ENCODE peak calls at places on chromosomes 11 and 22, in ten cellular contexts. T, D, O, F, I, U, C, K, X and P are unnamed samples.

GRCh38 chr11:102343789-102344188 is 3.2 kb upstream of the BIRC2 start:
- DNase-seq in T (no peak), D (no peak), O (no peak), F (no peak), I (peak; percentile 56), U (no peak), C (no peak), K (no peak), X (no peak), P (no peak)

GRCh38 chr11:131136476-131136875 is 220.2 kb upstream of the SNX19 start:
- DNase-seq in T (no peak), D (peak; percentile 65), O (no peak), F (no peak), I (peak; percentile 1), U (no peak), C (no peak), K (no peak), X (no peak), P (no peak)

GRCh38 chr11:4636962-4637661 is at the start of gene OR51D1:
- DNase-seq in T (peak; percentile 74), D (peak; percentile 72), O (peak; percentile 89), F (peak; percentile 86), I (peak; percentile 77), U (peak; percentile 69), C (peak; percentile 81), K (peak; percentile 63), X (peak; percentile 65), P (no peak)

GRCh38 chr11:79087238-79087956 is 353.4 kb downstream of the TENM4 start:
- DNase-seq in T (no peak), D (peak; percentile 43), O (no peak), F (peak; percentile 71), I (peak; percentile 83), U (no peak), C (no peak), K (peak; percentile 81), X (peak; percentile 62), P (peak; percentile 34)

GRCh38 chr11:100573911-100574513 is 113.1 kb upstream of the ARHGAP42 start:
- DNase-seq in T (no peak), D (no peak), O (no peak), F (no peak), I (no peak), U (no peak), C (no peak), K (no peak), X (no peak), P (no peak)

GRCh38 chr22:47307326-47307725 is 544.9 kb downstream of the TBC1D22A start:
- DNase-seq in T (no peak), D (no peak), O (no peak), F (no peak), I (peak; percentile 37), U (no peak), C (peak; percentile 15), K (peak; percentile 24), X (no peak), P (no peak)

GRCh38 chr11:18721576-18722292 is 4.3 kb downstream of the IGSF22 start:
- DNase-seq in T (peak; percentile 55), D (peak; percentile 46), O (peak; percentile 84), F (peak; percentile 78), I (peak; percentile 54), U (peak; percentile 37), C (no peak), K (peak; percentile 31), X (peak; percentile 75), P (no peak)

GRCh38 chr11:66313321-66314185 is 3.3 kb downstream of the CD248 start:
- DNase-seq in T (peak; percentile 55), D (no peak), O (peak; percentile 82), F (peak; percentile 85), I (peak; percentile 32), U (no peak), C (peak; percentile 80), K (no peak), X (no peak), P (no peak)

GRCh38 chr11:123020968-123021367 is 39.3 kb upstream of the BSX start:
- DNase-seq in T (peak; percentile 55), D (peak; percentile 49), O (no peak), F (peak; percentile 73), I (peak; percentile 66), U (peak; percentile 49), C (no peak), K (peak; percentile 45), X (peak; percentile 77), P (no peak)

GRCh38 chr22:46220921-46221320 is 29.2 kb downstream of the CDPF1 start:
- DNase-seq in T (no peak), D (peak; percentile 1), O (no peak), F (no peak), I (peak; percentile 42), U (no peak), C (no peak), K (no peak), X (no peak), P (no peak)

GRCh38 chr11:117584056-117584830 is 212.8 kb downstream of the DSCAML1 start:
- DNase-seq in T (no peak), D (peak; percentile 4), O (no peak), F (no peak), I (peak; percentile 1), U (no peak), C (peak; percentile 65), K (peak; percentile 4), X (no peak), P (no peak)

GRCh38 chr11:66933508-66933907 is 24.7 kb downstream of the PC start:
- DNase-seq in T (no peak), D (no peak), O (no peak), F (no peak), I (peak; percentile 20), U (no peak), C (no peak), K (no peak), X (no peak), P (no peak)

GRCh38 chr22:19964701-19965386 is 23.2 kb upstream of the TXNRD2 start:
- DNase-seq in T (no peak), D (no peak), O (no peak), F (no peak), I (no peak), U (no peak), C (no peak), K (no peak), X (no peak), P (no peak)

GRCh38 chr22:19066531-19067271 is 55.5 kb downstream of the DGCR2 start:
- DNase-seq in T (peak; percentile 23), D (peak; percentile 13), O (peak; percentile 44), F (no peak), I (peak; percentile 66), U (no peak), C (peak; percentile 66), K (peak; percentile 64), X (no peak), P (peak; percentile 14)

GRCh38 chr11:46296520-46297448 is 19.3 kb downstream of the CREB3L1 start:
- DNase-seq in T (no peak), D (peak; percentile 98), O (no peak), F (peak; percentile 92), I (peak; percentile 97), U (no peak), C (no peak), K (peak; percentile 96), X (no peak), P (no peak)

GRCh38 chr11:110710520-110711381 is 1.5 kb downstream of the ARHGAP20 start:
- DNase-seq in T (peak; percentile 59), D (no peak), O (peak; percentile 75), F (peak; percentile 58), I (peak; percentile 31), U (peak; percentile 52), C (peak; percentile 80), K (peak; percentile 26), X (no peak), P (no peak)
- H3K4me3 ChIP-seq in T (peak overlapping the region; percentile 73), D (peak overlapping the region; percentile 61), O (peak overlapping the region; percentile 59), F (peak overlapping the region; percentile 65), I (peak overlapping the region; percentile 65), U (peak overlapping the region; percentile 74), C (peak overlapping the region; percentile 78), K (peak overlapping the region; percentile 62), X (peak overlapping the region; percentile 41), P (peak overlapping the region; percentile 72)

GRCh38 chr11:73757598-73757997 is 3.3 kb downstream of the RAB6A start:
- DNase-seq in T (no peak), D (no peak), O (no peak), F (no peak), I (peak; percentile 17), U (no peak), C (no peak), K (no peak), X (no peak), P (no peak)
- TF ChIP-seq CTCF in T (no peak), D (no peak), O (no peak), F (no peak), I (no peak), U (no peak), C (no peak), K (no peak), X (no peak), P (no peak)

GRCh38 chr11:119316017-119316728 is 757 bp downstream of the MCAM start:
- DNase-seq in T (no peak), D (no peak), O (no peak), F (peak; percentile 34), I (no peak), U (no peak), C (peak; percentile 79), K (peak; percentile 31), X (no peak), P (no peak)
- H3K4me3 ChIP-seq in T (peak overlapping the region; percentile 51), D (peak overlapping the region; percentile 62), O (peak overlapping the region; percentile 31), F (peak overlapping the region; percentile 74), I (peak overlapping the region; percentile 60), U (peak overlapping the region; percentile 56), C (peak overlapping the region; percentile 53), K (peak overlapping the region; percentile 55), X (peak overlapping the region; percentile 47), P (peak overlapping the region; percentile 48)

GRCh38 chr11:125932301-125932700 is 13.5 kb upstream of the VSIG10L2 start:
- DNase-seq in T (no peak), D (no peak), O (no peak), F (no peak), I (no peak), U (no peak), C (no peak), K (no peak), X (no peak), P (no peak)

GRCh38 chr11:125931116-125931515 is 14.7 kb upstream of the VSIG10L2 start:
- DNase-seq in T (no peak), D (no peak), O (no peak), F (no peak), I (no peak), U (no peak), C (no peak), K (no peak), X (no peak), P (no peak)

GRCh38 chr11:125930076-125930450 is 15.8 kb upstream of the VSIG10L2 start:
- DNase-seq in T (no peak), D (no peak), O (no peak), F (no peak), I (no peak), U (no peak), C (no peak), K (no peak), X (no peak), P (no peak)

GRCh38 chr11:125933030-125933813 is 12.6 kb upstream of the VSIG10L2 start:
- DNase-seq in T (no peak), D (no peak), O (no peak), F (no peak), I (no peak), U (no peak), C (no peak), K (no peak), X (no peak), P (no peak)

DNA sequence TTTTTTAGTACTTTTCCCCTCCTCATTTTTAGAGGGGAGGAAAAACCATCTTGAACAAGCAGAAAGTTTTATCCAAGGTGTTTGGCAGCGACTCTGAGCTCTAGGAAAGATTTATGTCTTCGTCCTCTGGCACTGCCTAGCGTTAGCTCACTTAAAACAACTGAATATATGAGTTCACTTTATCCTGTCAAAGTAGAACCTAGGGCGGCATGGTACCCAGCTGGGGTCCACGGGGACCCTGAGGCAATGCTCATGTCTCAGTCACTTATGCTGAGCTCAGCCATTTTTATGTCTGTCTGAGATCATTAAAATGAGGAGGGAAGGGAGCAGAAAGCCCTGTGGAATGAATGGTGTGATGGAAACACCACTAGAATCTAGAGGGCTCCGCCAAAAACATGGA is 14.2 kb upstream of the VSIG10L2 start:
- DNase-seq in T (no peak), D (no peak), O (no peak), F (no peak), I (no peak), U (no peak), C (no peak), K (no peak), X (no peak), P (no peak)
- TF ChIP-seq CTCF in T (no peak), D (no peak), O (no peak), F (no peak), I (no peak), U (no peak), C (no peak), K (no peak), X (no peak), P (no peak)